ENCODE peak calls at places on chromosomes 7 and 10, in five cellular contexts. One of them, this sample, is unnamed. For H3K4me1, the result is how much of the 10 kb centered on the place peaks cover.

GRCh38 chr10:102413806-102414561 is 4.6 kb downstream of the PSD start:
- DNase-seq in A549: no peak
- DNase-seq in neural progenitor cell: peak
- DNase-seq in testis: no peak
- DNase-seq in sigmoid colon: no peak
- DNase-seq in this sample: no peak

GRCh38 chr7:39592586-39592985 is 26.4 kb downstream of the YAE1 start:
- DNase-seq in A549: no peak
- DNase-seq in neural progenitor cell: no peak
- DNase-seq in testis: no peak
- DNase-seq in sigmoid colon: no peak
- DNase-seq in this sample: no peak

GRCh38 chr10:48604408-48605263 is at the start of gene ARHGAP22:
- DNase-seq in A549: peak
- DNase-seq in neural progenitor cell: peak
- DNase-seq in testis: peak
- DNase-seq in sigmoid colon: peak
- DNase-seq in this sample: peak

GRCh38 chr10:100878291-100878910 is 34.4 kb upstream of the SLF2 start:
- DNase-seq in A549: peak
- DNase-seq in neural progenitor cell: peak
- DNase-seq in testis: peak
- DNase-seq in sigmoid colon: no peak
- DNase-seq in this sample: peak

GRCh38 chr7:8176370-8177081 is 85.4 kb downstream of the ICA1 start:
- DNase-seq in A549: no peak
- DNase-seq in neural progenitor cell: no peak
- DNase-seq in testis: no peak
- DNase-seq in sigmoid colon: no peak
- DNase-seq in this sample: no peak

GRCh38 chr7:3106353-3106752 is 62.7 kb upstream of the CARD11 start:
- DNase-seq in A549: no peak
- DNase-seq in neural progenitor cell: no peak
- DNase-seq in testis: no peak
- DNase-seq in sigmoid colon: no peak
- DNase-seq in this sample: no peak

GRCh38 chr7:70663680-70664079 is 468.3 kb upstream of the GALNT17 start:
- DNase-seq in A549: no peak
- DNase-seq in neural progenitor cell: no peak
- DNase-seq in testis: no peak
- DNase-seq in sigmoid colon: no peak
- DNase-seq in this sample: no peak

GRCh38 chr7:78720066-78720465 is 733.4 kb downstream of the MAGI2 start:
- DNase-seq in A549: no peak
- DNase-seq in neural progenitor cell: no peak
- DNase-seq in testis: no peak
- DNase-seq in sigmoid colon: no peak
- DNase-seq in this sample: no peak

GRCh38 chr10:71665456-71665855 is 54.1 kb downstream of the C10orf105 start:
- DNase-seq in A549: no peak
- DNase-seq in neural progenitor cell: no peak
- DNase-seq in testis: no peak
- DNase-seq in sigmoid colon: no peak
- DNase-seq in this sample: no peak

GRCh38 chr7:41599760-41600159 is 103.1 kb downstream of the INHBA start:
- DNase-seq in A549: peak
- DNase-seq in neural progenitor cell: peak
- DNase-seq in testis: peak
- DNase-seq in sigmoid colon: no peak
- DNase-seq in this sample: no peak

GRCh38 chr7:147765301-147765700 is 825.3 kb upstream of the C7orf33 start:
- DNase-seq in A549: no peak
- DNase-seq in neural progenitor cell: no peak
- DNase-seq in testis: no peak
- DNase-seq in sigmoid colon: no peak
- DNase-seq in this sample: no peak

GRCh38 chr7:51693258-51693657 is 376.6 kb upstream of the COBL start:
- DNase-seq in A549: no peak
- DNase-seq in neural progenitor cell: no peak
- DNase-seq in testis: no peak
- DNase-seq in sigmoid colon: no peak
- DNase-seq in this sample: no peak

GRCh38 chr10:95864906-95865813 is 42.6 kb upstream of the CC2D2B start:
- DNase-seq in A549: peak
- DNase-seq in neural progenitor cell: peak
- DNase-seq in testis: no peak
- DNase-seq in sigmoid colon: no peak
- DNase-seq in this sample: peak

GRCh38 chr10:60083039-60083344 is 176.6 kb upstream of the CCDC6 start:
- DNase-seq in A549: no peak
- DNase-seq in neural progenitor cell: no peak
- DNase-seq in testis: no peak
- DNase-seq in sigmoid colon: no peak
- DNase-seq in this sample: no peak

GRCh38 chr7:70886547-70886946 is 245.4 kb upstream of the GALNT17 start:
- DNase-seq in A549: no peak
- DNase-seq in neural progenitor cell: no peak
- DNase-seq in testis: no peak
- DNase-seq in sigmoid colon: no peak
- DNase-seq in this sample: no peak

GRCh38 chr10:115975031-115975430 is 298.0 kb downstream of the GFRA1 start:
- DNase-seq in A549: no peak
- DNase-seq in neural progenitor cell: no peak
- DNase-seq in testis: no peak
- DNase-seq in sigmoid colon: peak
- DNase-seq in this sample: peak

GRCh38 chr10:52469970-52470705 is 156.1 kb downstream of the DKK1 start:
- DNase-seq in A549: no peak
- DNase-seq in neural progenitor cell: no peak
- DNase-seq in testis: no peak
- DNase-seq in sigmoid colon: no peak
- DNase-seq in this sample: no peak

GRCh38 chr10:90313548-90314325 is 544.1 kb downstream of the HTR7 start:
- DNase-seq in A549: no peak
- DNase-seq in neural progenitor cell: no peak
- DNase-seq in testis: no peak
- DNase-seq in sigmoid colon: no peak
- DNase-seq in this sample: no peak

GRCh38 chr10:89295597-89295996 is 6.2 kb upstream of the IFIT2 start:
- DNase-seq in A549: no peak
- DNase-seq in neural progenitor cell: no peak
- DNase-seq in testis: no peak
- DNase-seq in sigmoid colon: no peak
- DNase-seq in this sample: no peak

GRCh38 chr7:21408481-21408820 is 19.4 kb upstream of the SP4 start:
- DNase-seq in A549: no peak
- DNase-seq in neural progenitor cell: no peak
- DNase-seq in testis: no peak
- DNase-seq in sigmoid colon: no peak
- DNase-seq in this sample: no peak

GRCh38 chr10:77698267-77698932 is 60.8 kb upstream of the KCNMA1 start:
- DNase-seq in A549: no peak
- DNase-seq in neural progenitor cell: no peak
- DNase-seq in testis: no peak
- DNase-seq in sigmoid colon: no peak
- DNase-seq in this sample: no peak

GRCh38 chr10:133117688-133118071 is 30.0 kb downstream of the ADGRA1 start:
- DNase-seq in A549: no peak
- DNase-seq in neural progenitor cell: no peak
- DNase-seq in testis: no peak
- DNase-seq in sigmoid colon: no peak
- DNase-seq in this sample: peak

GRCh38 chr7:4200546-4201094 is 481.5 kb upstream of the FOXK1 start:
- DNase-seq in A549: no peak
- DNase-seq in neural progenitor cell: no peak
- DNase-seq in testis: no peak
- DNase-seq in sigmoid colon: no peak
- DNase-seq in this sample: no peak

GRCh38 chr10:93481213-93481930 is 762 bp downstream of the MYOF start:
- DNase-seq in A549: no peak
- DNase-seq in neural progenitor cell: no peak
- DNase-seq in testis: no peak
- DNase-seq in sigmoid colon: peak
- DNase-seq in this sample: no peak

GRCh38 chr7:3087243-3087642 is 43.6 kb upstream of the CARD11 start:
- DNase-seq in A549: no peak
- DNase-seq in neural progenitor cell: peak
- DNase-seq in testis: no peak
- DNase-seq in sigmoid colon: no peak
- DNase-seq in this sample: no peak

GRCh38 chr7:8015095-8015745 is 46.6 kb downstream of the GLCCI1 start:
- DNase-seq in A549: no peak
- DNase-seq in neural progenitor cell: no peak
- DNase-seq in testis: no peak
- DNase-seq in sigmoid colon: no peak
- DNase-seq in this sample: no peak

GRCh38 chr7:75658369-75658768 is 80.4 kb downstream of the HIP1 start:
- DNase-seq in A549: no peak
- DNase-seq in neural progenitor cell: no peak
- DNase-seq in testis: no peak
- DNase-seq in sigmoid colon: no peak
- DNase-seq in this sample: no peak

GRCh38 chr10:115390607-115391006 is 297.4 kb downstream of the ATRNL1 start:
- DNase-seq in A549: no peak
- DNase-seq in neural progenitor cell: no peak
- DNase-seq in testis: no peak
- DNase-seq in sigmoid colon: no peak
- DNase-seq in this sample: no peak

GRCh38 chr10:127720903-127721302 is 16.1 kb upstream of the FOXI2 start:
- DNase-seq in A549: no peak
- DNase-seq in neural progenitor cell: no peak
- DNase-seq in testis: no peak
- DNase-seq in sigmoid colon: no peak
- DNase-seq in this sample: no peak

GRCh38 chr10:119651514-119652327 is 541 bp downstream of the BAG3 start:
- DNase-seq in A549: no peak
- DNase-seq in neural progenitor cell: peak
- DNase-seq in testis: peak
- DNase-seq in sigmoid colon: peak
- DNase-seq in this sample: peak

GRCh38 chr7:19294629-19295028 is 149.4 kb upstream of the FERD3L start:
- DNase-seq in A549: no peak
- DNase-seq in neural progenitor cell: no peak
- DNase-seq in testis: no peak
- DNase-seq in sigmoid colon: no peak
- DNase-seq in this sample: no peak

DNA sequence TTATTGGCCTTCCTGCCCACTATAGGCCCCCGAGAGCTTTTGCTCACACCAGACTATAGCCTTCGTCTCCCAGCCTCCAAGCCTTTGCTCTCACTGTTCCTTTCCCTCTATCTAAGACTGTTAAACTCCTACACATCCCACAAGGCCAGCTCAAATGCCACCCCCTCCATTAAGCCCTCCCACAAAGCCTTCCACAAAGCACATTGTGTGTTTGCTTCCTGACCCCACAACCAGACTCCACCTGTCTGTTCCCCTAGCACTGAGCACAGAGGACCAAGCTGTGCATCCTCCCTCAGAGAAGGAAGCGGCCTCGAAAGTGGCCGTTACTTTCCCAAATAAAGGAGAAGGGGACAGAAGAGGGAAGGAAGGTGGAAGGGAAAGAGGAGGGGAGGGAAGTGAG is 1.3 kb downstream of the LOXL4 start:
- DNase-seq in A549: no peak
- DNase-seq in neural progenitor cell: no peak
- DNase-seq in testis: peak
- DNase-seq in sigmoid colon: no peak
- DNase-seq in this sample: no peak
- H3K4me3 ChIP-seq in A549: no peak
- H3K4me3 ChIP-seq in neural progenitor cell: no peak
- H3K4me3 ChIP-seq in testis: no peak
- H3K4me3 ChIP-seq in sigmoid colon: peak
- H3K4me3 ChIP-seq in this sample: no peak

DNA sequence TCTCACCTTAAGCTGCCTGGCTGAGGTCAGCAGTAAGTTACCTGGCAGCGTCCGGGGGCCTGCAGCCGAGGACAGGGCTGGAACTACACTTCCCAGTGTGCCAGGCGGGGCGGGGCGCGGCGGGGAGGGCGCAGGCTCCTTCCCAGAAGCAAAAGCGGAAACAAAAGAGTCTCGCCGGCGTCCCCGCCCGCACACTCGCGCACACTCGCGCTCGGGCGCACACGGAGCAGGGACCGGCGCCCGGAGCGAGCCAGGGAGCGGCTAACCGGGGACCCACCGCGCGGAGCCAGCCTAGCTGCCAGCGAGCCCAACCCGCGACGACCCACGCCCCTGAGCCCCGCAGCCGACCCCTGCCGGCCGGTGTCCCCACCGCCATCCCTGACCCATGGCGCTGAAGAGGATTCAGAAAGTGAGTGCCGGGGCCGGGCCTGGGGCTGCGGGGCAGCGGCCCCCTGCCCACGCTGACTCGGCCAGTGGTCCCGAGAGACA is at the start of gene UBE2D1:
- DNase-seq in A549: peak
- DNase-seq in neural progenitor cell: peak
- DNase-seq in testis: peak
- DNase-seq in sigmoid colon: peak
- DNase-seq in this sample: peak
- H3K4me1 ChIP-seq in A549: under half
- H3K4me1 ChIP-seq in neural progenitor cell: under half
- H3K4me1 ChIP-seq in testis: under half
- H3K4me1 ChIP-seq in sigmoid colon: under half
- H3K4me1 ChIP-seq in this sample: under half

DNA sequence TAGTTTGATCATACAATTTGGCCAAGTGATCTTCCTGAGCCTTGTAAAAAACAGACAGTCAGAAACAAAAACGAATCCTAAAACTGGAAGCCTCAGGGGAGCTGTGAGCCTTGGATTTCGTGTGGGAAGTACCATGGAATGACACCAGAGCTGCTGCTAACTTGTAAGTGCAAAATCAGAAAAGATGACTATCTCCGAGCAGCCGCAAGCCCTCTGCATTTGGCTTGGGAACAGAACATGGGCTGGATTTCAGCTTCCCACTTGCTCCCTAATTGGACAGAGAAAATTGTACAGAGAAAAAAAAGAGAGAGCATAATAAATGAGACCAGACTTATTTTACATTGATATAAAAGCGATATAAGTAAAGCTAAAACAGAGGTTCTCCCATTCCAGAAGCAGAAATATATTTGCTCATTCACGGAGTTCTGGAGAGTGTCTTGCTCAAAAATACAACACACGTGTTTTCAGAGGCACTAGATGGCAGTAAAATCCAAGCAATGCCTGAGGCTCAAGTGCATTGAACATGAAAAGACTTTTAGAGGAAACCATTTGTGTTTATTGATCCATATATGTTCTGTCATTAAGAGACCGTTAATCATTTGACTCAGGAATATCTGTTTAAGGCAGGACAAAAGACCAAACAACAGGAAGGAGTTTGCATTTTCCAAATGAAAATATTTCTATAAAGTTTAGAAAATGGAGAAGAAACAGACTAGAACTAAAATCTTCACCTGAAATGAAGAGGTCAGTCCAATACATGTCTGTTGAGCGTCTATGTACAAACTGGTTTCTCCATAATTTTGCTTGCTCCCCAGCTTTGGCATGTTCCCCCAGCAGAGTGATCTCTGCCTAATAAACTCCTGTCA is 78.3 kb upstream of the SLC26A5 start:
- DNase-seq in A549: peak
- DNase-seq in neural progenitor cell: peak
- DNase-seq in testis: no peak
- DNase-seq in sigmoid colon: no peak
- DNase-seq in this sample: no peak
- TF ChIP-seq CTCF in A549: peak
- TF ChIP-seq CTCF in neural progenitor cell: peak
- TF ChIP-seq CTCF in testis: no peak
- TF ChIP-seq CTCF in sigmoid colon: peak
- TF ChIP-seq CTCF in this sample: no peak

GRCh38 chr10:70479626-70480253 is 1.2 kb downstream of the PALD1 start:
- DNase-seq in A549: no peak
- DNase-seq in neural progenitor cell: no peak
- DNase-seq in testis: no peak
- DNase-seq in sigmoid colon: no peak
- DNase-seq in this sample: no peak
- H3K4me3 ChIP-seq in A549: no peak
- H3K4me3 ChIP-seq in neural progenitor cell: peak
- H3K4me3 ChIP-seq in testis: no peak
- H3K4me3 ChIP-seq in sigmoid colon: peak
- H3K4me3 ChIP-seq in this sample: no peak

This sample was measured in thyroid gland.